ENCODE peak calls at places on chromosome 6, in eight cellular contexts. One of them, this sample, is unnamed.

GRCh38 chr6:120826253-120826652 is 508.0 kb downstream of the TBC1D32 start:
- DNase-seq in cardiac muscle cell: peak; percentile 1
- DNase-seq in uterus: no peak
- DNase-seq in tibial artery: no peak
- DNase-seq in left ventricle myocardium inferior: no peak
- DNase-seq in body of pancreas: peak; percentile 71
- DNase-seq in astrocyte: no peak
- DNase-seq in A549: peak; percentile 23
- DNase-seq in this sample: no peak

GRCh38 chr6:166955121-166955864 is 1.1 kb downstream of the RNASET2 start:
- DNase-seq in cardiac muscle cell: no peak
- DNase-seq in uterus: no peak
- DNase-seq in tibial artery: peak; percentile 58
- DNase-seq in left ventricle myocardium inferior: peak; percentile 42
- DNase-seq in body of pancreas: peak; percentile 28
- DNase-seq in astrocyte: no peak
- DNase-seq in A549: peak; percentile 3
- DNase-seq in this sample: no peak

GRCh38 chr6:163900570-163900969 is 486.1 kb downstream of the QKI start:
- DNase-seq in cardiac muscle cell: peak; percentile 8
- DNase-seq in uterus: no peak
- DNase-seq in tibial artery: no peak
- DNase-seq in left ventricle myocardium inferior: no peak
- DNase-seq in body of pancreas: no peak
- DNase-seq in astrocyte: peak; percentile 96
- DNase-seq in A549: no peak
- DNase-seq in this sample: no peak

GRCh38 chr6:93304514-93304913 is 114.8 kb downstream of the EPHA7 start:
- DNase-seq in cardiac muscle cell: no peak
- DNase-seq in uterus: no peak
- DNase-seq in tibial artery: no peak
- DNase-seq in left ventricle myocardium inferior: no peak
- DNase-seq in body of pancreas: no peak
- DNase-seq in astrocyte: no peak
- DNase-seq in A549: no peak
- DNase-seq in this sample: no peak

GRCh38 chr6:128124713-128125112 is 223.9 kb upstream of the THEMIS start:
- DNase-seq in cardiac muscle cell: peak; percentile 47
- DNase-seq in uterus: no peak
- DNase-seq in tibial artery: no peak
- DNase-seq in left ventricle myocardium inferior: no peak
- DNase-seq in body of pancreas: no peak
- DNase-seq in astrocyte: peak; percentile 28
- DNase-seq in A549: peak; percentile 18
- DNase-seq in this sample: no peak

GRCh38 chr6:107488875-107489635 is 862 bp upstream of the SOBP start:
- DNase-seq in cardiac muscle cell: peak; percentile 34
- DNase-seq in uterus: peak; percentile 51
- DNase-seq in tibial artery: peak; percentile 49
- DNase-seq in left ventricle myocardium inferior: peak; percentile 43
- DNase-seq in body of pancreas: peak; percentile 16
- DNase-seq in astrocyte: no peak
- DNase-seq in A549: peak; percentile 32
- DNase-seq in this sample: no peak

GRCh38 chr6:157688960-157689599 is 134.0 kb upstream of the SNX9 start:
- DNase-seq in cardiac muscle cell: peak; percentile 51
- DNase-seq in uterus: no peak
- DNase-seq in tibial artery: no peak
- DNase-seq in left ventricle myocardium inferior: no peak
- DNase-seq in body of pancreas: no peak
- DNase-seq in astrocyte: no peak
- DNase-seq in A549: peak; percentile 18
- DNase-seq in this sample: no peak

GRCh38 chr6:16800942-16801341 is 39.7 kb upstream of the ATXN1 start:
- DNase-seq in cardiac muscle cell: peak; percentile 60
- DNase-seq in uterus: no peak
- DNase-seq in tibial artery: no peak
- DNase-seq in left ventricle myocardium inferior: no peak
- DNase-seq in body of pancreas: no peak
- DNase-seq in astrocyte: peak; percentile 54
- DNase-seq in A549: no peak
- DNase-seq in this sample: no peak

GRCh38 chr6:12637960-12638641 is 78.5 kb upstream of the PHACTR1 start:
- DNase-seq in cardiac muscle cell: peak; percentile 85
- DNase-seq in uterus: peak; percentile 13
- DNase-seq in tibial artery: no peak
- DNase-seq in left ventricle myocardium inferior: peak; percentile 28
- DNase-seq in body of pancreas: peak; percentile 57
- DNase-seq in astrocyte: peak; percentile 82
- DNase-seq in A549: peak; percentile 40
- DNase-seq in this sample: no peak

GRCh38 chr6:36383608-36384007 is 3.9 kb downstream of the ETV7 start:
- DNase-seq in cardiac muscle cell: no peak
- DNase-seq in uterus: no peak
- DNase-seq in tibial artery: no peak
- DNase-seq in left ventricle myocardium inferior: no peak
- DNase-seq in body of pancreas: no peak
- DNase-seq in astrocyte: no peak
- DNase-seq in A549: peak; percentile 34
- DNase-seq in this sample: no peak

GRCh38 chr6:158653577-158654354 is 3.9 kb downstream of the SYTL3 start:
- DNase-seq in cardiac muscle cell: peak; percentile 73
- DNase-seq in uterus: no peak
- DNase-seq in tibial artery: no peak
- DNase-seq in left ventricle myocardium inferior: no peak
- DNase-seq in body of pancreas: peak; percentile 41
- DNase-seq in astrocyte: peak; percentile 64
- DNase-seq in A549: no peak
- DNase-seq in this sample: no peak

GRCh38 chr6:116265081-116265829 is 11.4 kb upstream of the TSPYL4 start:
- DNase-seq in cardiac muscle cell: peak; percentile 22
- DNase-seq in uterus: no peak
- DNase-seq in tibial artery: no peak
- DNase-seq in left ventricle myocardium inferior: peak; percentile 50
- DNase-seq in body of pancreas: no peak
- DNase-seq in astrocyte: no peak
- DNase-seq in A549: no peak
- DNase-seq in this sample: no peak

GRCh38 chr6:11265932-11266331 is 33.5 kb upstream of the NEDD9 start:
- DNase-seq in cardiac muscle cell: no peak
- DNase-seq in uterus: no peak
- DNase-seq in tibial artery: no peak
- DNase-seq in left ventricle myocardium inferior: no peak
- DNase-seq in body of pancreas: no peak
- DNase-seq in astrocyte: no peak
- DNase-seq in A549: no peak
- DNase-seq in this sample: no peak

GRCh38 chr6:72524011-72524645 is 97.7 kb upstream of the KCNQ5 start:
- DNase-seq in cardiac muscle cell: no peak
- DNase-seq in uterus: no peak
- DNase-seq in tibial artery: no peak
- DNase-seq in left ventricle myocardium inferior: no peak
- DNase-seq in body of pancreas: no peak
- DNase-seq in astrocyte: no peak
- DNase-seq in A549: no peak
- DNase-seq in this sample: no peak

GRCh38 chr6:10901751-10902150 is 14.9 kb downstream of the SYCP2L start:
- DNase-seq in cardiac muscle cell: no peak
- DNase-seq in uterus: no peak
- DNase-seq in tibial artery: no peak
- DNase-seq in left ventricle myocardium inferior: no peak
- DNase-seq in body of pancreas: no peak
- DNase-seq in astrocyte: no peak
- DNase-seq in A549: no peak
- DNase-seq in this sample: no peak

GRCh38 chr6:74087898-74088297 is 391.9 kb downstream of the CD109 start:
- DNase-seq in cardiac muscle cell: peak; percentile 56
- DNase-seq in uterus: no peak
- DNase-seq in tibial artery: no peak
- DNase-seq in left ventricle myocardium inferior: no peak
- DNase-seq in body of pancreas: no peak
- DNase-seq in astrocyte: no peak
- DNase-seq in A549: no peak
- DNase-seq in this sample: no peak

GRCh38 chr6:116229287-116229913 is 24.5 kb downstream of the TSPYL4 start:
- DNase-seq in cardiac muscle cell: peak; percentile 96
- DNase-seq in uterus: peak; percentile 87
- DNase-seq in tibial artery: peak; percentile 73
- DNase-seq in left ventricle myocardium inferior: peak; percentile 89
- DNase-seq in body of pancreas: peak; percentile 45
- DNase-seq in astrocyte: peak; percentile 95
- DNase-seq in A549: peak; percentile 40
- DNase-seq in this sample: peak; percentile 48

GRCh38 chr6:30882764-30883475 is 1.4 kb upstream of the DDR1 start:
- DNase-seq in cardiac muscle cell: no peak
- DNase-seq in uterus: peak; percentile 53
- DNase-seq in tibial artery: no peak
- DNase-seq in left ventricle myocardium inferior: no peak
- DNase-seq in body of pancreas: peak; percentile 87
- DNase-seq in astrocyte: no peak
- DNase-seq in A549: peak; percentile 21
- DNase-seq in this sample: no peak

GRCh38 chr6:7204726-7205125 is 97.0 kb downstream of the RREB1 start:
- DNase-seq in cardiac muscle cell: peak; percentile 25
- DNase-seq in uterus: no peak
- DNase-seq in tibial artery: no peak
- DNase-seq in left ventricle myocardium inferior: no peak
- DNase-seq in body of pancreas: no peak
- DNase-seq in astrocyte: peak; percentile 52
- DNase-seq in A549: no peak
- DNase-seq in this sample: no peak

GRCh38 chr6:45959534-45960195 is 56.0 kb downstream of the CLIC5 start:
- DNase-seq in cardiac muscle cell: peak; percentile 69
- DNase-seq in uterus: no peak
- DNase-seq in tibial artery: no peak
- DNase-seq in left ventricle myocardium inferior: no peak
- DNase-seq in body of pancreas: no peak
- DNase-seq in astrocyte: peak; percentile 48
- DNase-seq in A549: no peak
- DNase-seq in this sample: no peak

GRCh38 chr6:89941031-89941775 is 46.9 kb downstream of the GJA10 start:
- DNase-seq in cardiac muscle cell: peak; percentile 14
- DNase-seq in uterus: peak; percentile 35
- DNase-seq in tibial artery: peak; percentile 61
- DNase-seq in left ventricle myocardium inferior: no peak
- DNase-seq in body of pancreas: peak; percentile 65
- DNase-seq in astrocyte: peak; percentile 39
- DNase-seq in A549: no peak
- DNase-seq in this sample: no peak

GRCh38 chr6:150002710-150003109 is 22.6 kb downstream of the RAET1L start:
- DNase-seq in cardiac muscle cell: no peak
- DNase-seq in uterus: no peak
- DNase-seq in tibial artery: no peak
- DNase-seq in left ventricle myocardium inferior: no peak
- DNase-seq in body of pancreas: no peak
- DNase-seq in astrocyte: no peak
- DNase-seq in A549: no peak
- DNase-seq in this sample: no peak

GRCh38 chr6:15483060-15483459 is 179.8 kb downstream of the DTNBP1 start:
- DNase-seq in cardiac muscle cell: no peak
- DNase-seq in uterus: no peak
- DNase-seq in tibial artery: no peak
- DNase-seq in left ventricle myocardium inferior: no peak
- DNase-seq in body of pancreas: no peak
- DNase-seq in astrocyte: no peak
- DNase-seq in A549: no peak
- DNase-seq in this sample: no peak
- H3K4me1 ChIP-seq in cardiac muscle cell: peaks cover 25% of the 10 kb centered on the region
- H3K4me1 ChIP-seq in uterus: no peaks in the 10 kb centered on the region
- H3K4me1 ChIP-seq in tibial artery: peaks cover 4% of the 10 kb centered on the region
- H3K4me1 ChIP-seq in left ventricle myocardium inferior: peaks cover 55% of the 10 kb centered on the region
- H3K4me1 ChIP-seq in body of pancreas: no peaks in the 10 kb centered on the region
- H3K4me1 ChIP-seq in astrocyte: peaks cover 9% of the 10 kb centered on the region
- H3K4me1 ChIP-seq in A549: peaks cover 4% of the 10 kb centered on the region
- H3K4me1 ChIP-seq in this sample: peaks cover 23% of the 10 kb centered on the region

DNA sequence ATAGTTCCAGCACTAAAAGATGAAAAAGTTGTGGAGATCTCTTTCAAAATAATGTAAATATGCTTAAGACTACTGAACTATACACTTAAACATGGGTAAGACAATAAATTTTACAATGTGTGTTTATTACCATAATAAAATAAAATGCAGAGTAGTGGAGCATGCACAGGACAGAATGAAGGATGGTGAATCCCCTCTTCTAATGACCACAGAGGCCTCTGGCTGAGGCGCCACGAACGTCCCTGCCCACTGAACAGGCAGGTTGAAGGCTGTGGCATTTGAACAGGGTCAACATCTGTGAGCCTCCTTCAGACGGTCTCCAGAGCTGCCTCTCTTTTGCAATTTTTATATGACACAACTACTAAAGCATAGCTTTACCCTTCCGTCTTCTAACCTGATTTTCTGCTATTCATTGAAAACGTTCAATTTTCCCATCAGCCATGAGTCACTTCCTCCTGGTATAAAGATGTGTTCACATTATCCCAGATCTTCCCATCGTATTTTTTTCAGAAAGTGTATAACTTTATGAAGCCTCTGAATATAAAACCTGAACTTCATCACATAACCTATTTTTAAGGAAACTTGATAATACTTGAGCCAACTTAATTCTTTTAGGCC is 37.8 kb downstream of the ADGRF4 start:
- DNase-seq in cardiac muscle cell: no peak
- DNase-seq in uterus: no peak
- DNase-seq in tibial artery: no peak
- DNase-seq in left ventricle myocardium inferior: no peak
- DNase-seq in body of pancreas: no peak
- DNase-seq in astrocyte: peak; percentile 29
- DNase-seq in A549: no peak
- DNase-seq in this sample: no peak
- H3K4me1 ChIP-seq in cardiac muscle cell: no peaks in the 10 kb centered on the region
- H3K4me1 ChIP-seq in uterus: no peaks in the 10 kb centered on the region
- H3K4me1 ChIP-seq in tibial artery: no peaks in the 10 kb centered on the region
- H3K4me1 ChIP-seq in left ventricle myocardium inferior: peaks cover 13% of the 10 kb centered on the region
- H3K4me1 ChIP-seq in body of pancreas: no peaks in the 10 kb centered on the region
- H3K4me1 ChIP-seq in astrocyte: peaks cover 10% of the 10 kb centered on the region
- H3K4me1 ChIP-seq in A549: peaks cover 1% of the 10 kb centered on the region
- H3K4me1 ChIP-seq in this sample: no peaks in the 10 kb centered on the region

DNA sequence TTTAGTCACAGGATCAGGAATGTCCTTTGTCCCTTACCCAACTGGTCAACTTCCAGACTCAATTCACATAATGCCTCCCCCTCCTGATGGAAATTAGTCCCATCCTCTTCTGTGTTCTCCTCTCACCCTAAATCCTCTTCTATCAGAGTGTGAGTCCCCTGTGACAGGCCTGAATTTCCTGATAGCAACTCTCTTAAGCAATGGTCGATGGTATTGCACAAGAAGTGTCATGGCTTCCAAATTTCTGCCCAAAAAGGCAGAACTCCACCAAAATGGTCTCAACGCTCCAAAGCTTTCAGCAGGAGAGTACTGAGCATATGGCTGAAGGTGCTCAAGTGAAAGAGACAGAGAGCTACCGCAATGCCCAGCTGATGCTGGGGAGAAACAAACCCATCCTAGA is 2.4 kb downstream of the PREP start:
- DNase-seq in cardiac muscle cell: peak; percentile 38
- DNase-seq in uterus: no peak
- DNase-seq in tibial artery: no peak
- DNase-seq in left ventricle myocardium inferior: no peak
- DNase-seq in body of pancreas: no peak
- DNase-seq in astrocyte: no peak
- DNase-seq in A549: no peak
- DNase-seq in this sample: no peak
- H3K4me1 ChIP-seq in cardiac muscle cell: peaks cover 40% of the 10 kb centered on the region
- H3K4me1 ChIP-seq in uterus: no peaks in the 10 kb centered on the region
- H3K4me1 ChIP-seq in tibial artery: peaks cover 30% of the 10 kb centered on the region
- H3K4me1 ChIP-seq in left ventricle myocardium inferior: peaks cover 59% of the 10 kb centered on the region
- H3K4me1 ChIP-seq in body of pancreas: peaks cover 36% of the 10 kb centered on the region
- H3K4me1 ChIP-seq in astrocyte: peaks cover 9% of the 10 kb centered on the region
- H3K4me1 ChIP-seq in A549: peaks cover 15% of the 10 kb centered on the region
- H3K4me1 ChIP-seq in this sample: peaks cover 27% of the 10 kb centered on the region

GRCh38 chr6:44245912-44246662 is 814 bp upstream of the HSP90AB1 start:
- DNase-seq in cardiac muscle cell: peak; percentile 91
- DNase-seq in uterus: peak; percentile 92
- DNase-seq in tibial artery: peak; percentile 84
- DNase-seq in left ventricle myocardium inferior: peak; percentile 95
- DNase-seq in body of pancreas: peak; percentile 90
- DNase-seq in astrocyte: peak; percentile 75
- DNase-seq in A549: peak; percentile 91
- DNase-seq in this sample: no peak
- H3K4me1 ChIP-seq in cardiac muscle cell: peaks cover 8% of the 10 kb centered on the region
- H3K4me1 ChIP-seq in uterus: no peaks in the 10 kb centered on the region
- H3K4me1 ChIP-seq in tibial artery: peaks cover 36% of the 10 kb centered on the region
- H3K4me1 ChIP-seq in left ventricle myocardium inferior: peaks cover 56% of the 10 kb centered on the region
- H3K4me1 ChIP-seq in body of pancreas: peaks cover 42% of the 10 kb centered on the region
- H3K4me1 ChIP-seq in astrocyte: peaks cover 17% of the 10 kb centered on the region
- H3K4me1 ChIP-seq in A549: peaks cover 33% of the 10 kb centered on the region
- H3K4me1 ChIP-seq in this sample: peaks cover 33% of the 10 kb centered on the region

This sample was measured in thoracic aorta.